ENCODE peak calls at places on chromosomes 16 and 17, in eight cellular contexts. Z is AG10803; X is GM03348; U is activated CD4-positive, alpha-beta T cell treated with anti-CD3 and anti-CD28 coated beads for 4 hours; M is left cardiac atrium; E is foreskin fibroblast; Q is skeletal muscle cell; A is T follicular helper cell. Y is an unnamed sample.

GRCh38 chr17:17081304-17081940 is 39.2 kb downstream of the MPRIP start:
- DNase-seq in X (no peak), Q (no peak), M (peak; percentile 18), U (no peak), Z (no peak), A (no peak), E (no peak), Y (no peak)

GRCh38 chr17:70076189-70076588 is 1.2 kb downstream of the KCNJ16 start:
- DNase-seq in X (no peak), Q (peak; percentile 28), M (no peak), U (no peak), A (no peak), Z (peak; percentile 33), E (no peak), Y (no peak)

GRCh38 chr16:57620316-57621231 is 7.9 kb upstream of the ADGRG1 start:
- DNase-seq in E (no peak), U (no peak), Z (no peak), Q (no peak), A (no peak), X (no peak), M (peak; percentile 18), Y (peak; percentile 76)

GRCh38 chr17:21295036-21295952 is 10.8 kb downstream of the MAP2K3 start:
- DNase-seq in Z (peak; percentile 62), M (peak; percentile 61), A (no peak), X (peak; percentile 16), Q (no peak), U (no peak), E (no peak), Y (no peak)

GRCh38 chr17:44198721-44199552 is 747 bp downstream of the ATXN7L3 start:
- DNase-seq in A (peak; percentile 39), Z (peak; percentile 42), M (peak; percentile 65), Q (no peak), X (peak; percentile 94), E (peak; percentile 37), U (peak; percentile 46), Y (peak; percentile 82)

GRCh38 chr17:27318228-27318627 is 24.3 kb downstream of the WSB1 start:
- DNase-seq in X (no peak), Z (no peak), Q (no peak), A (no peak), U (no peak), E (no peak), M (no peak), Y (no peak)

GRCh38 chr17:17495448-17496188 is 577 bp downstream of the RASD1 start:
- DNase-seq in A (no peak), U (no peak), Q (no peak), X (peak; percentile 33), E (no peak), M (no peak), Z (peak; percentile 10), Y (peak; percentile 62)

GRCh38 chr16:77131398-77131797 is 59.6 kb upstream of the MON1B start:
- DNase-seq in Z (no peak), E (no peak), Q (no peak), A (no peak), X (no peak), M (no peak), U (no peak), Y (no peak)

GRCh38 chr17:10073905-10074304 is 124.5 kb downstream of the GAS7 start:
- DNase-seq in M (no peak), X (no peak), Z (no peak), U (no peak), E (no peak), A (no peak), Q (no peak), Y (no peak)

GRCh38 chr16:80804451-80805383 is at the start of gene CDYL2:
- DNase-seq in E (peak; percentile 56), U (peak; percentile 26), Z (peak; percentile 35), Q (no peak), X (peak; percentile 96), M (peak; percentile 54), A (peak; percentile 16), Y (peak; percentile 65)

GRCh38 chr17:31788956-31789355 is 70.1 kb downstream of the COPRS start:
- DNase-seq in A (no peak), X (peak; percentile 65), Q (no peak), M (no peak), E (peak; percentile 85), Z (peak; percentile 83), U (no peak), Y (no peak)

GRCh38 chr16:29825145-29826044 is 5.1 kb downstream of the MVP start:
- DNase-seq in M (peak; percentile 67), X (peak; percentile 77), A (no peak), U (no peak), Q (no peak), Z (peak; percentile 83), E (peak; percentile 81), Y (no peak)

GRCh38 chr16:46658925-46659324 is 30.1 kb downstream of the VPS35 start:
- DNase-seq in U (no peak), E (no peak), X (no peak), A (no peak), Q (no peak), Z (no peak), M (no peak), Y (peak; percentile 71)

GRCh38 chr17:62093188-62094155 is 28.4 kb upstream of the MED13 start:
- DNase-seq in Z (peak; percentile 81), Q (peak; percentile 74), M (no peak), X (peak; percentile 71), E (peak; percentile 85), A (no peak), U (no peak), Y (no peak)

GRCh38 chr17:34673995-34674900 is 94.9 kb downstream of the TMEM132E start:
- DNase-seq in X (no peak), Q (no peak), M (no peak), U (no peak), Z (no peak), E (no peak), A (no peak), Y (no peak)

GRCh38 chr17:28792877-28793666 is 49.3 kb downstream of the TRAF4 start:
- DNase-seq in M (no peak), U (no peak), Z (no peak), Q (no peak), E (no peak), A (no peak), X (no peak), Y (no peak)

GRCh38 chr16:2824626-2825025 is 5.5 kb upstream of the ZG16B start:
- DNase-seq in A (no peak), E (no peak), M (no peak), U (no peak), Z (no peak), X (no peak), Q (no peak), Y (peak; percentile 25)

GRCh38 chr17:59916446-59916845 is 23.5 kb downstream of the RPS6KB1 start:
- DNase-seq in A (no peak), X (no peak), Z (no peak), Q (no peak), M (no peak), E (no peak), U (no peak), Y (no peak)

GRCh38 chr17:78951967-78952551 is 26.9 kb upstream of the TIMP2 start:
- DNase-seq in Q (no peak), A (no peak), E (no peak), M (no peak), Z (peak; percentile 16), X (no peak), U (no peak), Y (no peak)

Y was measured in lower lobe of right lung.